ENCODE peak calls at places on chromosomes 5 and 9, in four cellular contexts. T is GM12878, W is K562, A is HepG2. X is an unnamed sample.

GRCh38 chr9:135040892-135041291 is 46.6 kb upstream of the OLFM1 start:
- DNase-seq in T (no peak), A (no peak), W (no peak), X (no peak)

GRCh38 chr9:96484521-96484931 is 34.6 kb downstream of the HABP4 start:
- DNase-seq in T (peak; percentile 56), W (no peak), A (no peak), X (no peak)

GRCh38 chr5:115815693-115816225 is 700 bp downstream of the CDO1 start:
- DNase-seq in T (no peak), A (no peak), W (no peak), X (no peak)

GRCh38 chr5:103041071-103041676 is 78.8 kb downstream of the GIN1 start:
- DNase-seq in T (no peak), A (peak; percentile 20), W (peak; percentile 25), X (peak; percentile 5)

GRCh38 chr5:126138475-126139005 is 284.7 kb upstream of the GRAMD2B start:
- DNase-seq in T (no peak), A (no peak), W (no peak), X (no peak)

GRCh38 chr9:115134941-115135340 is 17.0 kb upstream of the TNC start:
- DNase-seq in W (no peak), T (no peak), A (no peak), X (no peak)

GRCh38 chr9:93635186-93636107 is 59.1 kb downstream of the PHF2 start:
- DNase-seq in T (no peak), W (no peak), A (no peak), X (no peak)

GRCh38 chr5:122458278-122458872 is 146.3 kb downstream of the SNCAIP start:
- DNase-seq in A (peak; percentile 6), T (no peak), W (peak; percentile 9), X (peak; percentile 19)

GRCh38 chr5:112253478-112254250 is 165.4 kb downstream of the EPB41L4A start:
- DNase-seq in A (no peak), W (no peak), T (no peak), X (no peak)

GRCh38 chr5:97135868-97136267 is 6.5 kb downstream of the LIX1 start:
- DNase-seq in T (no peak), W (no peak), A (no peak), X (no peak)

GRCh38 chr9:27160636-27161035 is 51.6 kb downstream of the TEK start:
- DNase-seq in T (no peak), W (no peak), A (no peak), X (no peak)

GRCh38 chr5:39623291-39623865 is 198.6 kb upstream of the DAB2 start:
- DNase-seq in A (no peak), W (no peak), T (no peak), X (no peak)

GRCh38 chr5:165579911-165580310 is 2074.5 kb downstream of the MAT2B start:
- DNase-seq in T (no peak), W (no peak), A (no peak), X (no peak)

GRCh38 chr5:88926774-88927173 is 43.8 kb upstream of the MEF2C start:
- DNase-seq in W (no peak), T (no peak), A (no peak), X (no peak)

GRCh38 chr9:113471143-113471542 is 7.6 kb downstream of the RGS3 start:
- DNase-seq in T (no peak), W (no peak), A (no peak), X (no peak)

GRCh38 chr5:172114875-172115422 is 73.1 kb downstream of the STK10 start:
- DNase-seq in A (no peak), T (peak; percentile 93), W (no peak), X (no peak)

GRCh38 chr9:133786371-133786753 is 48.2 kb upstream of the SARDH start:
- DNase-seq in A (no peak), T (peak; percentile 43), W (no peak), X (no peak)

GRCh38 chr9:24333629-24334028 is 212.1 kb downstream of the IZUMO3 start:
- DNase-seq in A (no peak), T (no peak), W (no peak), X (no peak)

DNA sequence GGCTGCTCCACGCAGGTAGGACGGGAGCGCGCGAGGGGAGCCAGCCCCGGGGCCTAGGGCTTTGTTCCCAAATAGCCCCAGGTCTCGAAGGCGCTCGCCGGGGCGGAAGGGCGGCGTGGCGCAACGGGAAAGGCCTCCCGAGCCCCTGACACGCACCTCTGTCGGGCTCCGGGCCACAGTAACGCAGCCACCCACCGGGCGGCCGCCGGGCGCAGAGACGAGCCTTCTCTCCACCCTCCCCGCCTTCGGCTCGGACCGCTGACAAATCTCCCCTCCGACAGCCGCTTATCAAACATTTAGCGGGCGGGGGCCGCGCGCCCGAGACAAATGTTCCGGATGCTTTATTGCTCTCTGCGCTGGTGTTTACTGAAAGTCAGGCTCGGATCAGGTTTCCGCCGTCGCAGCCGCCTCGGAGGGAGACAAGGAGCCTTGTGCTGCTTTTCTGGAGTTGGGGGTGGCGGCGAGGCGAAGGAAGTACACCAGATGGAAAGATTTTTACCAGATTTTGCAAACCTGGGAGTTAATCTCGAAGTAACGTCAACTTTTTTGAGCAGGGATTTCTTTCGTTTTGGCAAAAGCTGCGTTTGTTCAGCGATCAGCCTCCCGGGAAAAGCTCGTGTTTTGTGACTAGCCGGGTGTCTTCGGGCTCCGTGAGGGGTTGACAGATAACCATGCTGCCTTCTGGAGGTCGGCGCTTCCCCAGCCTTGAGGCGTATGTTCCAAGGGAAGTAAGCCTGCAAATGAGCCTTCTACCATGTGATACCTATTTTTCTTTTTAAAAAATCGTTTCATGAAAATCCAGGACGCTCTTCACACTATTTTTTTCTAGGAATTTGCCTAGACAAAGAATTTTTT is 956 bp downstream of the RGMB start:
- DNase-seq in A (peak; percentile 61), T (no peak), W (peak; percentile 34), X (peak; percentile 38)
- TF ChIP-seq HDAC2 in A (no peak), T (no peak), W (no peak), X (peak; percentile 37)

DNA sequence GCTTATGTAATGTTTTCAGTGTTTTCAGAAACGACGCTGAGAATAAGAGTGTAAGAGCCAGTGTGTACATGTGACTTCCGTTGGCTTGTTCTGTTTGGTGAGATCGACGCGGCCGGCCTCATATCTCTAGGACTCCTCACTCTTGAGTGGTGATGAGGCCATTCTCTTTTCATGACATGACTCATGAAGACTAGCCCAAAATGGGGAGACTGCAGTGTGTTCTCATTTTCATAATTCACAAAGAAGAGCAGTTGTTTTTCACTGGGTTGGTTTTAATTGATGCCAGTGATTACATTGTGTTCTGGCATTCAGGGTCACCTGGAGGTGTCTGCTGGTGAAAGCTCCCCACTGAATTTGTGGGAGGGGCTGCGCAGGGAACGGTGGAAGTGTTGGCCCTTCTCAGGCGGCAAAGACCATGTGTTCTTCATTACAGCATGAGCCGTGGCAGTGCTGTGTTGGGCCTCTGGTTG is 131.5 kb upstream of the OTULINL start:
- DNase-seq in A (no peak), W (peak; percentile 5), T (no peak), X (no peak)
- TF ChIP-seq POLR2AphosphoS2 in A (no peak), W (no peak), T (no peak), X (no peak)

DNA sequence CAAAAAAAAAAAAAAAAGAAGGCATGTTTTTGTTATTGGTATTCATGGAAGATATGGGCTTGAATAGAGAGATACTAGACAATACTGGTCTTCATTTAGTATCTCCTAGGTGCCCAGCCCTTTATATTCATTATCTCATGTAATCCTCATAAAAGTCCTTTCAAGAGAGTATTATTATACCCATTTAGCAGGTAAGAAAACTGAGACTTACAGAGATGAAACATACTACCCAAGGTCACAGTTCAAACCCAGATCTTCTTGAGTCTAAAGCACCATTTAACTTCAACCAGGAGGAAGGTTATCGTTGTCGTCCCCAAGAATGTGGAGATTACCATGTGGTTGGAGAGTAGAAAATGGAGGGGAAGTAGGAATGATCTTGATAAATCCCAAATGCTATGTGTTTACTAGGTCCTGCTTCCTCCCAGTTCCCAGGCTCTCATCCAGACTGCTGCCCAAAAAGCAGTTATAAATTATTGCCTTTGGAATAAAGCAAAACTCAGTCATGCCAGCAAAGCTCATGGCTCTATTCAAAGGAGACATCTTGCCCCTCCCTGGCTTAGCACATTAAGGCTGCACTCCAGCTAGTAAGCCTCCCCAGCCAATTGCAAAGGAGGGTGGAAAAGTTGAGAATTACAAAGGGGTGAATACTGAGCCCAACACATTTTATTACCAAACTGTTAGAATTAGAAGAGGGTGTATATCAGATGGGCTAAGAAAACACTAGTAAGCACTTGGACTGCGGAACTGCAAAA is 163.9 kb downstream of the PIK3R1 start:
- DNase-seq in A (no peak), T (no peak), W (no peak), X (no peak)
- TF ChIP-seq HDAC2 in A (no peak), T (no peak), W (peak; percentile 71), X (no peak)

DNA sequence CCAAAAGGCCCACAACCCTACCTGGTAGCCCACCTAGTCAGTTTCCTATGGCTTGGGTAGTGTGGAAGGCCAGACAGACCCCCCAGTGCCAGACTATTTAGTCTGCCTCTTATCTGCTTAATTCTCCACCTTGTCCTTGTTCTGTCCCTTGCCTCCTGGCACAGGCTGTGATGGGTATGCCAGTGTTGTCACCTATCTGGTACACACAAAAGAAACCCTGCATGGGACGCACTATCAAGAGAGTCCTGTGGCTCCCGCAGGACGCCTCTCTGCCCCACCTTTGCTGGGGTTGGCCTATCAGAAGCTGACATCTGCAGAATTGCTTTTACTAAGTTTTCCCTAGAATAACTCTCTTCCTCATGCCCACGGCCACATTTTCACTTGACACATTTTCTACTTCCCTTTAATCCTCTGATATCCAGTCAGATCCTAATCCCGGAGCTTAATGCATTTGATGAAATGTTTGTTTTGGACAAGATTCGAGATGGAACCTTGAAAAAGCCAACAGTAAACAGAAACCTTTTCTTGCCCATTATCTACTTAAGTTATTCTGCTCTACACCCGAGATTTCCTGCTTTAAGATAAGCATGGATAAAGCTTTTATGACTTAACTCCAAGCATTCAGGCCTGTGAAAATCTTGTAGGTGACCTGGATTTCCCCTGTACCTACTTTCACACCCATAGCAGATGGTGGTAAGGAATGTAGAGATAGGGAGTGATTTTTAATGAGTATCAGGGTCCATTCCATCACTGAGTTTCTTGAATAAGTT is 468.5 kb downstream of the ZNF608 start:
- DNase-seq in T (no peak), W (no peak), A (no peak), X (no peak)
- TF ChIP-seq POLR2AphosphoS2 in T (no peak), W (no peak), A (no peak), X (no peak)

GRCh38 chr5:134647750-134648424 is 698 bp upstream of the SEC24A start:
- DNase-seq in W (peak; percentile 18), T (peak; percentile 85), A (peak; percentile 21), X (no peak)
- TF ChIP-seq HDAC2 in W (no peak), T (no peak), A (no peak), X (no peak)

DNA sequence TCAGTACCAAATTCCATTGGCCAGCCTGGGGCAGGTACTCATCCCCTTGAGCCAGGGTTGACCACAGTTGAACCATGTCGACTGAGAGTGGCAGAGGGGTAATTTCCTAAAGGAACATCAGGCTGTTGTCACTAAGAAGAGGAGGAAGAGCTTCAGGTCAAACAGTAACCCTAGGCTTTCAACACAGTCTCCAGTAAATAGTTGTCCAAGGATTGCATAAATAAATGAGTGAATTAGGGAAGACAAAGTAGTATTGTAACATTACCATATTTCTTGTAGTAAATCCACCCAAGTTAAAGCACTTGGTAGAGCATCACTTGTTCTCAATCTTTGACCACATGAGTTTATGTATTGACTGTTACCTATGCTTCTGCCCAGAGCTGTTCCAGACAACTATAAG is 7.4 kb downstream of the PSAT1 start:
- DNase-seq in W (no peak), T (no peak), A (peak; percentile 25), X (no peak)
- TF ChIP-seq POLR2AphosphoS2 in W (no peak), T (no peak), A (no peak), X (no peak)

GRCh38 chr5:170571885-170572284 is 68.1 kb downstream of the KCNIP1 start:
- DNase-seq in A (no peak), W (no peak), T (no peak), X (no peak)

GRCh38 chr5:170571331-170571731 is 67.5 kb downstream of the KCNIP1 start:
- DNase-seq in W (no peak), A (peak; percentile 4), T (no peak), X (peak; percentile 73)

GRCh38 chr5:170570492-170570891 is 66.7 kb downstream of the KCNIP1 start:
- DNase-seq in W (no peak), A (no peak), T (no peak), X (no peak)

GRCh38 chr5:170572453-170572852 is 68.6 kb downstream of the KCNIP1 start:
- DNase-seq in W (no peak), T (peak; percentile 25), A (no peak), X (no peak)

GRCh38 chr5:170569101-170569500 is 65.3 kb downstream of the KCNIP1 start:
- DNase-seq in T (no peak), A (no peak), W (no peak), X (no peak)
- TF ChIP-seq HDAC2 in T (no peak), A (no peak), W (no peak), X (no peak)